ENCODE peak calls at places on chromosomes 4 and X, in ten cellular contexts. R is brain microvascular endothelial cell; Z is activated naive CD4-positive, alpha-beta T cell treated with anti-CD3 and anti-CD28 coated beads for 36 hours; Q is NAMALWA; B is activated T-helper 2 cell treated with anti-CD3 and anti-CD28 coated beads, Interferon-gamma antibody, Interleukin-2, Interleukin-4, amounts not matched to agents 10 μg/mL and 5 μg/mL and 100 μg/mL, durations not matched to agents 14 hours and 24 hours and 36 hours; J is DMS53; I is HTR-8/SVneo; V is globus pallidus; G is stromal cell of bone marrow; S is chondrocyte. D is an unnamed sample.

GRCh38 chr4:108030332-108030731 is 40.6 kb downstream of the HADH start:
- DNase-seq in R (peak; percentile 78), Z (peak; percentile 92), Q (peak; percentile 92), B (peak; percentile 66), J (peak; percentile 82), I (peak; percentile 5), V (peak; percentile 55), G (peak; percentile 49), S (no peak), D (peak; percentile 49)

GRCh38 chr4:2787230-2788100 is 5.4 kb upstream of the SH3BP2 start:
- DNase-seq in R (no peak), Z (peak; percentile 73), Q (peak; percentile 54), B (no peak), J (no peak), I (no peak), V (no peak), G (no peak), S (no peak), D (no peak)

GRCh38 chr4:94802091-94802490 is 44.3 kb downstream of the BMPR1B start:
- DNase-seq in R (no peak), Z (no peak), Q (no peak), B (no peak), J (no peak), I (no peak), V (peak; percentile 49), G (no peak), S (no peak), D (no peak)

GRCh38 chrX:2516612-2517011 is 15.8 kb upstream of the DHRSX start:
- DNase-seq in R (no peak), Z (no peak), Q (peak; percentile 19), B (no peak), J (no peak), I (no peak), V (no peak), G (no peak), S (no peak), D (no peak)

GRCh38 chr4:123092603-123093002 is 170.2 kb upstream of the NUDT6 start:
- DNase-seq in R (no peak), Z (no peak), Q (no peak), B (no peak), J (no peak), I (no peak), V (no peak), G (no peak), S (no peak), D (no peak)

GRCh38 chr4:106671711-106672110 is 303.1 kb upstream of the GIMD1 start:
- DNase-seq in R (peak; percentile 31), Z (no peak), Q (no peak), B (no peak), J (no peak), I (no peak), V (no peak), G (no peak), S (no peak), D (no peak)

GRCh38 chrX:107537815-107538214 is 88.4 kb downstream of the FRMPD3 start:
- DNase-seq in R (peak; percentile 32), Z (peak; percentile 68), Q (peak; percentile 47), B (peak; percentile 8), J (peak; percentile 52), I (no peak), V (no peak), G (peak; percentile 15), S (no peak), D (peak; percentile 29)

GRCh38 chr4:81845761-81846160 is 374.1 kb upstream of the RASGEF1B start:
- DNase-seq in R (peak; percentile 41), Z (no peak), Q (no peak), B (no peak), J (no peak), I (no peak), V (no peak), G (no peak), S (no peak), D (no peak)

GRCh38 chr4:169164669-169165415 is 105.9 kb downstream of the SH3RF1 start:
- DNase-seq in R (no peak), Z (no peak), Q (no peak), B (no peak), J (no peak), I (peak; percentile 35), V (no peak), G (peak; percentile 19), S (no peak), D (no peak)

GRCh38 chr4:24705016-24705753 is 90.2 kb upstream of the SOD3 start:
- DNase-seq in R (no peak), Z (no peak), Q (no peak), B (no peak), J (no peak), I (no peak), V (no peak), G (no peak), S (no peak), D (no peak)

GRCh38 chr4:150289198-150289597 is 211.0 kb downstream of the DCLK2 start:
- DNase-seq in R (no peak), Z (no peak), Q (no peak), B (no peak), J (no peak), I (no peak), V (no peak), G (no peak), S (no peak), D (no peak)

GRCh38 chr4:111778543-111778942 is 366.7 kb upstream of the FAM241A start:
- DNase-seq in R (no peak), Z (no peak), Q (peak; percentile 9), B (no peak), J (peak; percentile 6), I (no peak), V (no peak), G (no peak), S (no peak), D (no peak)

GRCh38 chrX:131734621-131735020 is 190.7 kb downstream of the OR13H1 start:
- DNase-seq in R (peak; percentile 68), Z (no peak), Q (no peak), B (no peak), J (no peak), I (no peak), V (peak; percentile 11), G (peak; percentile 53), S (no peak), D (no peak)

GRCh38 chr4:143335979-143336827 is 473 bp upstream of the GAB1 start:
- DNase-seq in R (peak; percentile 82), Z (peak; percentile 43), Q (peak; percentile 61), B (peak; percentile 23), J (peak; percentile 84), I (peak; percentile 83), V (peak; percentile 91), G (peak; percentile 87), S (peak; percentile 97), D (peak; percentile 93)

GRCh38 chr4:173752610-173753009 is 222.6 kb upstream of the HAND2 start:
- DNase-seq in R (no peak), Z (peak; percentile 47), Q (peak; percentile 73), B (peak; percentile 13), J (peak; percentile 64), I (peak; percentile 12), V (peak; percentile 5), G (no peak), S (no peak), D (peak; percentile 23)

GRCh38 chrX:10656214-10656613 is 35.8 kb upstream of the MID1 start:
- DNase-seq in R (no peak), Z (no peak), Q (no peak), B (no peak), J (peak; percentile 90), I (no peak), V (no peak), G (no peak), S (no peak), D (no peak)

GRCh38 chrX:118480172-118480571 is 15.4 kb upstream of the DOCK11 start:
- DNase-seq in R (no peak), Z (no peak), Q (no peak), B (no peak), J (peak; percentile 76), I (no peak), V (no peak), G (no peak), S (no peak), D (no peak)

D was measured in endothelial cell of umbilical vein.